ENCODE peak calls at places on chromosomes 1 and 21, in five cellular contexts. One of them, this sample, is unnamed.

GRCh38 chr21:46509760-46510159 is 51.1 kb downstream of the DIP2A start:
- DNase-seq in A549: peak
- DNase-seq in K562: no peak
- DNase-seq in HepG2: peak
- DNase-seq in GM12878: no peak
- DNase-seq in this sample: no peak

GRCh38 chr1:203512830-203513578 is 19.1 kb downstream of the OPTC start:
- DNase-seq in GM12878: no peak
- DNase-seq in HepG2: peak
- DNase-seq in A549: peak
- DNase-seq in K562: no peak
- DNase-seq in this sample: no peak

GRCh38 chr1:186683637-186684410 is 3.6 kb upstream of the PTGS2 start:
- DNase-seq in A549: no peak
- DNase-seq in HepG2: no peak
- DNase-seq in K562: no peak
- DNase-seq in GM12878: no peak
- DNase-seq in this sample: no peak

GRCh38 chr1:53267761-53268160 is 29.4 kb upstream of the MAGOH start:
- DNase-seq in A549: no peak
- DNase-seq in GM12878: no peak
- DNase-seq in HepG2: no peak
- DNase-seq in K562: no peak
- DNase-seq in this sample: no peak

GRCh38 chr1:80893140-80893539 is 907.6 kb upstream of the ADGRL2 start:
- DNase-seq in K562: no peak
- DNase-seq in HepG2: no peak
- DNase-seq in A549: no peak
- DNase-seq in GM12878: no peak
- DNase-seq in this sample: no peak

GRCh38 chr1:19015476-19015875 is 59.0 kb upstream of the IFFO2 start:
- DNase-seq in HepG2: no peak
- DNase-seq in K562: no peak
- DNase-seq in A549: no peak
- DNase-seq in GM12878: no peak
- DNase-seq in this sample: no peak

GRCh38 chr1:211375286-211375818 is 48.7 kb downstream of the TRAF5 start:
- DNase-seq in K562: no peak
- DNase-seq in GM12878: no peak
- DNase-seq in A549: no peak
- DNase-seq in HepG2: no peak
- DNase-seq in this sample: peak

GRCh38 chr1:121483961-121484424 is 299.2 kb downstream of the SRGAP2C start:
- DNase-seq in K562: no peak
- DNase-seq in A549: peak
- DNase-seq in GM12878: no peak
- DNase-seq in HepG2: no peak
- DNase-seq in this sample: no peak

GRCh38 chr1:104238991-104239390 is 489.3 kb downstream of the AMY1C start:
- DNase-seq in K562: no peak
- DNase-seq in HepG2: no peak
- DNase-seq in A549: no peak
- DNase-seq in GM12878: no peak
- DNase-seq in this sample: peak

GRCh38 chr1:33302325-33302724 is 18.6 kb downstream of the A3GALT2 start:
- DNase-seq in K562: peak
- DNase-seq in GM12878: no peak
- DNase-seq in HepG2: no peak
- DNase-seq in A549: no peak
- DNase-seq in this sample: no peak

GRCh38 chr1:167899253-167899681 is 14.7 kb downstream of the ADCY10 start:
- DNase-seq in HepG2: no peak
- DNase-seq in K562: no peak
- DNase-seq in GM12878: peak
- DNase-seq in A549: no peak
- DNase-seq in this sample: no peak

GRCh38 chr1:64263335-64263734 is 59.9 kb downstream of the UBE2U start:
- DNase-seq in K562: no peak
- DNase-seq in HepG2: no peak
- DNase-seq in GM12878: no peak
- DNase-seq in A549: no peak
- DNase-seq in this sample: no peak

GRCh38 chr1:112904071-112904830 is 51.7 kb downstream of the SLC16A1 start:
- DNase-seq in K562: peak
- DNase-seq in A549: no peak
- DNase-seq in HepG2: no peak
- DNase-seq in GM12878: no peak
- DNase-seq in this sample: no peak

GRCh38 chr1:235888119-235888643 is 21.5 kb upstream of the LYST start:
- DNase-seq in A549: no peak
- DNase-seq in GM12878: peak
- DNase-seq in K562: no peak
- DNase-seq in HepG2: no peak
- DNase-seq in this sample: no peak

GRCh38 chr1:162902372-162902771 is 41.4 kb upstream of the CCDC190 start:
- DNase-seq in HepG2: no peak
- DNase-seq in GM12878: no peak
- DNase-seq in K562: no peak
- DNase-seq in A549: no peak
- DNase-seq in this sample: no peak

GRCh38 chr1:232267092-232267836 is 362.7 kb downstream of the SIPA1L2 start:
- DNase-seq in K562: no peak
- DNase-seq in GM12878: no peak
- DNase-seq in HepG2: no peak
- DNase-seq in A549: no peak
- DNase-seq in this sample: no peak

GRCh38 chr1:17935230-17935629 is 172.4 kb upstream of the IGSF21 start:
- DNase-seq in GM12878: no peak
- DNase-seq in A549: no peak
- DNase-seq in K562: no peak
- DNase-seq in HepG2: peak
- DNase-seq in this sample: no peak

GRCh38 chr1:94383966-94384408 is 34.2 kb upstream of the ABCD3 start:
- DNase-seq in GM12878: peak
- DNase-seq in K562: no peak
- DNase-seq in A549: peak
- DNase-seq in HepG2: peak
- DNase-seq in this sample: no peak

GRCh38 chr1:112296908-112297307 is 99.1 kb upstream of the CTTNBP2NL start:
- DNase-seq in GM12878: no peak
- DNase-seq in A549: no peak
- DNase-seq in K562: no peak
- DNase-seq in HepG2: no peak
- DNase-seq in this sample: no peak

GRCh38 chr1:208004851-208005250 is 93.9 kb upstream of the CD34 start:
- DNase-seq in GM12878: no peak
- DNase-seq in HepG2: no peak
- DNase-seq in K562: no peak
- DNase-seq in A549: no peak
- DNase-seq in this sample: no peak

GRCh38 chr1:100034465-100034864 is 64.7 kb downstream of the SLC35A3 start:
- DNase-seq in GM12878: no peak
- DNase-seq in HepG2: peak
- DNase-seq in A549: peak
- DNase-seq in K562: peak
- DNase-seq in this sample: peak

GRCh38 chr1:205922314-205922713 is 20.9 kb downstream of the SLC26A9 start:
- DNase-seq in GM12878: no peak
- DNase-seq in K562: no peak
- DNase-seq in HepG2: no peak
- DNase-seq in A549: no peak
- DNase-seq in this sample: no peak

GRCh38 chr1:228393268-228393699 is 13.4 kb downstream of the TRIM11 start:
- DNase-seq in A549: peak
- DNase-seq in K562: no peak
- DNase-seq in HepG2: peak
- DNase-seq in GM12878: no peak
- DNase-seq in this sample: peak

GRCh38 chr21:45885597-45885929 is 96.0 kb upstream of the COL6A1 start:
- DNase-seq in A549: no peak
- DNase-seq in HepG2: no peak
- DNase-seq in K562: no peak
- DNase-seq in GM12878: no peak
- DNase-seq in this sample: no peak

GRCh38 chr1:240487493-240487892 is 124.5 kb downstream of the GREM2 start:
- DNase-seq in GM12878: no peak
- DNase-seq in A549: no peak
- DNase-seq in K562: no peak
- DNase-seq in HepG2: no peak
- DNase-seq in this sample: no peak

GRCh38 chr1:240495652-240496051 is 116.3 kb downstream of the GREM2 start:
- DNase-seq in K562: no peak
- DNase-seq in A549: no peak
- DNase-seq in HepG2: no peak
- DNase-seq in GM12878: no peak
- DNase-seq in this sample: no peak

GRCh38 chr1:240491796-240492195 is 120.2 kb downstream of the GREM2 start:
- DNase-seq in K562: no peak
- DNase-seq in GM12878: no peak
- DNase-seq in A549: no peak
- DNase-seq in HepG2: no peak
- DNase-seq in this sample: peak

GRCh38 chr1:240492832-240493440 is 119.0 kb downstream of the GREM2 start:
- DNase-seq in GM12878: no peak
- DNase-seq in K562: peak
- DNase-seq in HepG2: no peak
- DNase-seq in A549: peak
- DNase-seq in this sample: peak

GRCh38 chr1:240491156-240491555 is 120.8 kb downstream of the GREM2 start:
- DNase-seq in A549: peak
- DNase-seq in GM12878: no peak
- DNase-seq in K562: no peak
- DNase-seq in HepG2: no peak
- DNase-seq in this sample: peak
- TF ChIP-seq JUNB in A549: no peak
- TF ChIP-seq JUNB in GM12878: no peak
- TF ChIP-seq JUNB in K562: no peak
- TF ChIP-seq JUNB in HepG2: no peak
- TF ChIP-seq JUNB in this sample: no peak

DNA sequence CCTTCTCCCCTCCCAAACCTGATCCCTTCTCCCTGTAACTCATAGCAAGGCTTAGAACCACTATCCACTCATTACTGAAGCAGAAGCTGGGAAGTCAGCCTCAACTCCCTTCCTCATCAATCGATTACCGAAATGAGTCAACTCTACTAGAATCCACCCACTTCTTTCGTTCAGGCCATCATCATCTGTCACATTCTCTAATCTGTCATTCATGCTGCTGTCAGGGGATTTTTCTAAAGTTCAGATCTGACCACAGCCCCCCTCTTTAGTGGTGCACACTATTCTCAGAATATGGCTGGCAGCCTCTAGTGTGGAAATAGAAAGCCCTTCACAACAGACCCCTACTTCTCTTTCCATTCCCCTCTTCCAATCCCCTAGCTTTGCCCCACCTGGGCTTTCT is 5.1 kb downstream of the NT5C1A start:
- DNase-seq in A549: no peak
- DNase-seq in GM12878: peak
- DNase-seq in K562: no peak
- DNase-seq in HepG2: no peak
- DNase-seq in this sample: no peak
- TF ChIP-seq JUNB in A549: no peak
- TF ChIP-seq JUNB in GM12878: peak
- TF ChIP-seq JUNB in K562: no peak
- TF ChIP-seq JUNB in HepG2: no peak
- TF ChIP-seq JUNB in this sample: no peak

DNA sequence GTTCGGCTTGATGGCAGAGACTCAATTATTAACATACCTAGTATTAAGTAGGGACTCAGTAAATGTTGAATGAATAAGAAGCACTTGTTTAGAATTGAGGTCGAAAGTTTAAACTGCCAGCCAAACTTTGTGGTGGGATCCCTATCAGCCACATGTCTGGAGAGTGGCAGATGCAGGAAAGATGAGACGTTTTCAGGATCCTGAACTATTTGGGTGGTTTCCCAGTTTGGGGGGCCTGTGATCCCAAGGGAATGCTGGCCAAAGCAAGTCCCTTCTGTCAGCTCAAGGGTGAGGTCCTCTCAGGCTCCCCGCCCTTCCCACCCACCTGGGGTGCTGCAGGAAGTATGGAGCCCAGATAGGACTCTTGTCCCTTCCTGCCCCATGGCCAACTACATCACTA is 38.6 kb downstream of the KCNC4 start:
- DNase-seq in K562: no peak
- DNase-seq in A549: no peak
- DNase-seq in HepG2: no peak
- DNase-seq in GM12878: no peak
- DNase-seq in this sample: no peak
- TF ChIP-seq JUNB in K562: no peak
- TF ChIP-seq JUNB in A549: no peak
- TF ChIP-seq JUNB in HepG2: no peak
- TF ChIP-seq JUNB in GM12878: no peak
- TF ChIP-seq JUNB in this sample: no peak

DNA sequence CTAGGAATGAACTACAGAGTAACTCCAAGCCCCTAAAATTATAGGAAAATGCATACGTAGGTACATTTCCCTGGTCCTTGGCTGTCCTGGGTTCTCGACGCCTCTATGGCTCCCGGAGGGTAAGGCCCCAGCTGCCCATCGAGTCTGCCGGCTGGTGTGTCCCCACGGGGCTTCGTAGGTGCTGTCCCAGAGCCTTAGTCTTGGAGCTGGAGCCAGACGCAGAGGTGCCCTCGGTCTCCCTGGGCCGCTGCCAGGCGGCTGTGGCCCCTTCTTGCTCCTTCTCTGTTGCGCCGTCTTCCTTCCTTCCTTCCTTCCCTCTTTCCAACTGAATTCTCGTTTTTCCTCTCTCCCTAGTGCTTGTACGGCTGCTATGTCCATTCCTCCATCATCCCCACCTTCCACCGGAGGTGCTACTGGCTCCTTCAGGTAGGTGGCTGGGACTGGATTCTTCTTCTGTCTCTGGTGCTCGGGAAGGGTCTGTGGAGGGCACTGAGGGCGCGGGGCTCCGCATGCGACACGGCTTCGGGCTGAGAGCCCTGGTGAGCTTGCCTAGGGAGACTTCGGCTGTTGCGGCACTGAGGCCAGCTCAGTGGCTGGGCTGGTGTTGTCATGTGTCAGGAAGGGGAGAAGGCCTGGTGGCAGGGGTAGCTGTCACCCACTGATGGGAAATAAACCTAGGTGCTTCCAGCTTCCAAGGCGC is 303.5 kb upstream of the VAMP3 start:
- DNase-seq in K562: no peak
- DNase-seq in GM12878: no peak
- DNase-seq in A549: no peak
- DNase-seq in HepG2: no peak
- DNase-seq in this sample: no peak
- TF ChIP-seq JUNB in K562: no peak
- TF ChIP-seq JUNB in GM12878: no peak
- TF ChIP-seq JUNB in A549: no peak
- TF ChIP-seq JUNB in HepG2: no peak
- TF ChIP-seq JUNB in this sample: no peak

DNA sequence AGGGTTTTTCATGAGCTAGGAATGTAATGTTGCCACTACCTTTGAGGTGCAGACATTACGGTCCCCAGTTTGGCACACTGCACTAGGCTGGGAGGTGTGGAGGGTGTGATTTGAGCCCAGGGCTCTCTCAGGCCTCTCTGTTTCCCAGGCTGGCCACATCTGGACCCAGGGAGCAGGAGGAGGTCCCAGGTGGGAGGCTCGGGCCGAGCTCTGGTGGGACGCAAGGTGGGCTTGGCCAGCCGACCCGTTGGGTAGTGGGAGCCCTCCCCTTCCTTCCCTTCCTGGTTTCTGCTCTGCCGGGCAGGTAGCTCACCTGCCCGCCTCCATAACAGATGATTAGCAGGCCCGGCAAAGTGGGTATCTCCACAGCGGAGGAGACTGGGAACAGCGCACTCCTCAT is 146.2 kb upstream of the TMEM51 start:
- DNase-seq in K562: no peak
- DNase-seq in HepG2: no peak
- DNase-seq in A549: no peak
- DNase-seq in GM12878: no peak
- DNase-seq in this sample: no peak
- TF ChIP-seq JUNB in K562: no peak
- TF ChIP-seq JUNB in HepG2: no peak
- TF ChIP-seq JUNB in A549: no peak
- TF ChIP-seq JUNB in GM12878: no peak
- TF ChIP-seq JUNB in this sample: no peak